ENCODE peak calls at places on chromosomes 7 and 10, in six cellular contexts. G, H, P, J, C and B are unnamed samples.

GRCh38 chr7:4836206-4836661 is 25.6 kb downstream of the PAPOLB start:
- ATAC-seq in G (no peak), H (no peak), P (no peak), J (no peak), C (no peak), B (no peak)

GRCh38 chr7:143368387-143368786 is 5.9 kb upstream of the FAM131B start:
- ATAC-seq in G (no peak), H (no peak), P (no peak), J (no peak), C (no peak), B (no peak)

GRCh38 chr10:61486738-61487396 is 33.7 kb upstream of the TMEM26 start:
- ATAC-seq in G (no peak), H (no peak), P (no peak), J (no peak), C (no peak), B (no peak)

GRCh38 chr10:60123172-60123571 is 216.8 kb upstream of the CCDC6 start:
- ATAC-seq in G (peak; percentile 69), H (peak; percentile 71), P (no peak), J (no peak), C (no peak), B (peak; percentile 57)

GRCh38 chr7:50205011-50205410 is 99.5 kb upstream of the IKZF1 start:
- ATAC-seq in G (no peak), H (no peak), P (no peak), J (peak; percentile 25), C (peak; percentile 21), B (no peak)

GRCh38 chr10:62237506-62237905 is 31.1 kb downstream of the RTKN2 start:
- ATAC-seq in G (no peak), H (no peak), P (no peak), J (no peak), C (no peak), B (no peak)

GRCh38 chr10:133189726-133190125 is 29.7 kb downstream of the KNDC1 start:
- ATAC-seq in G (no peak), H (no peak), P (peak; percentile 15), J (no peak), C (no peak), B (no peak)

GRCh38 chr7:135217645-135218509 is 6.6 kb upstream of the WDR91 start:
- ATAC-seq in G (no peak), H (peak; percentile 47), P (peak; percentile 87), J (peak; percentile 17), C (no peak), B (no peak)

GRCh38 chr7:103772171-103772570 is 217.3 kb downstream of the RELN start:
- ATAC-seq in G (no peak), H (no peak), P (no peak), J (no peak), C (no peak), B (no peak)

GRCh38 chr7:29275018-29275318 is 80.4 kb downstream of the CHN2 start:
- ATAC-seq in G (no peak), H (no peak), P (no peak), J (no peak), C (no peak), B (no peak)

GRCh38 chr7:25256424-25256823 is 28.1 kb upstream of the NPVF start:
- ATAC-seq in G (no peak), H (no peak), P (no peak), J (no peak), C (no peak), B (no peak)

GRCh38 chr7:80014507-80014906 is 120.1 kb upstream of the GNAI1 start:
- ATAC-seq in G (no peak), H (no peak), P (no peak), J (no peak), C (peak; percentile 66), B (no peak)

GRCh38 chr7:150818971-150819370 is 18.4 kb downstream of the TMEM176A start:
- ATAC-seq in G (no peak), H (no peak), P (no peak), J (no peak), C (no peak), B (no peak)

GRCh38 chr7:18940577-18941134 is 176.8 kb downstream of the TWIST1 start:
- ATAC-seq in G (no peak), H (no peak), P (no peak), J (no peak), C (no peak), B (no peak)

GRCh38 chr7:25134360-25135010 is 9.4 kb upstream of the CYCS start:
- ATAC-seq in G (no peak), H (no peak), P (no peak), J (no peak), C (no peak), B (no peak)

GRCh38 chr7:156378806-156379205 is 261.8 kb upstream of the RNF32 start:
- ATAC-seq in G (no peak), H (no peak), P (no peak), J (no peak), C (no peak), B (no peak)

GRCh38 chr7:142788303-142789286 is 17.8 kb downstream of the PRSS2 start:
- ATAC-seq in G (no peak), H (no peak), P (no peak), J (no peak), C (no peak), B (no peak)

GRCh38 chr10:119235381-119235780 is 28.0 kb downstream of the GRK5 start:
- ATAC-seq in G (no peak), H (no peak), P (no peak), J (no peak), C (no peak), B (no peak)

GRCh38 chr7:129495987-129496386 is 6.3 kb upstream of the SMKR1 start:
- ATAC-seq in G (no peak), H (no peak), P (no peak), J (no peak), C (no peak), B (no peak)

GRCh38 chr10:35367107-35367859 is 31.0 kb downstream of the CCNY start:
- ATAC-seq in G (no peak), H (no peak), P (no peak), J (peak; percentile 5), C (no peak), B (no peak)

GRCh38 chr10:126468467-126468866 is 80.2 kb upstream of the ADAM12 start:
- ATAC-seq in G (no peak), H (no peak), P (no peak), J (no peak), C (no peak), B (no peak)

GRCh38 chr10:46240684-46241565 is 45.9 kb upstream of the ANTXRL start:
- ATAC-seq in G (peak; percentile 50), H (no peak), P (no peak), J (no peak), C (peak; percentile 68), B (no peak)

GRCh38 chr10:107004362-107004761 is 160.1 kb downstream of the SORCS1 start:
- ATAC-seq in G (no peak), H (no peak), P (no peak), J (no peak), C (peak; percentile 42), B (no peak)

GRCh38 chr10:103765981-103766380 is 89.4 kb downstream of the SH3PXD2A start:
- ATAC-seq in G (no peak), H (no peak), P (no peak), J (no peak), C (peak; percentile 26), B (no peak)

GRCh38 chr7:142434666-142435174 is 176.9 kb upstream of the PRSS58 start:
- ATAC-seq in G (no peak), H (no peak), P (no peak), J (no peak), C (peak; percentile 41), B (no peak)

GRCh38 chr10:132420469-132421376 is 23.7 kb downstream of the PWWP2B start:
- ATAC-seq in G (peak; percentile 51), H (peak; percentile 62), P (peak; percentile 81), J (peak; percentile 84), C (peak; percentile 42), B (peak; percentile 23)

GRCh38 chr10:45997994-45998763 is 25.9 kb downstream of the TIMM23 start:
- ATAC-seq in G (no peak), H (no peak), P (peak; percentile 87), J (no peak), C (no peak), B (no peak)

GRCh38 chr7:131190146-131190545 is 137.5 kb upstream of the MKLN1 start:
- ATAC-seq in G (no peak), H (peak; percentile 51), P (no peak), J (no peak), C (no peak), B (peak; percentile 7)

GRCh38 chr7:8133955-8134733 is 127.8 kb downstream of the ICA1 start:
- ATAC-seq in G (no peak), H (no peak), P (no peak), J (no peak), C (peak; percentile 73), B (no peak)

GRCh38 chr10:11186330-11186729 is 168.7 kb downstream of the CELF2 start:
- ATAC-seq in G (no peak), H (no peak), P (no peak), J (no peak), C (peak; percentile 29), B (no peak)

GRCh38 chr10:95243318-95243617 is 47.5 kb downstream of the PDLIM1 start:
- ATAC-seq in G (no peak), H (no peak), P (no peak), J (no peak), C (no peak), B (no peak)
- TF ChIP-seq CTCF in G (no peak), H (no peak), P (no peak), J (no peak), C (no peak), B (no peak)

GRCh38 chr7:123770378-123770777 is 21.6 kb upstream of the WASL start:
- ATAC-seq in G (peak; percentile 57), H (peak; percentile 96), P (peak; percentile 73), J (peak; percentile 65), C (peak; percentile 99), B (peak; percentile 78)
- H3K27ac ChIP-seq in G (no peak overlapping the region), H (peak overlapping the region; percentile 53), P (no peak overlapping the region), J (no peak overlapping the region), C (no peak overlapping the region), B (no peak overlapping the region)

GRCh38 chr7:22445140-22445722 is 54.8 kb downstream of the STEAP1B start:
- ATAC-seq in G (peak; percentile 86), H (no peak), P (no peak), J (no peak), C (peak; percentile 35), B (peak; percentile 80)
- TF ChIP-seq EP300 in G (peak; percentile 77), H (no peak), P (no peak), J (no peak), C (no peak), B (no peak)

DNA sequence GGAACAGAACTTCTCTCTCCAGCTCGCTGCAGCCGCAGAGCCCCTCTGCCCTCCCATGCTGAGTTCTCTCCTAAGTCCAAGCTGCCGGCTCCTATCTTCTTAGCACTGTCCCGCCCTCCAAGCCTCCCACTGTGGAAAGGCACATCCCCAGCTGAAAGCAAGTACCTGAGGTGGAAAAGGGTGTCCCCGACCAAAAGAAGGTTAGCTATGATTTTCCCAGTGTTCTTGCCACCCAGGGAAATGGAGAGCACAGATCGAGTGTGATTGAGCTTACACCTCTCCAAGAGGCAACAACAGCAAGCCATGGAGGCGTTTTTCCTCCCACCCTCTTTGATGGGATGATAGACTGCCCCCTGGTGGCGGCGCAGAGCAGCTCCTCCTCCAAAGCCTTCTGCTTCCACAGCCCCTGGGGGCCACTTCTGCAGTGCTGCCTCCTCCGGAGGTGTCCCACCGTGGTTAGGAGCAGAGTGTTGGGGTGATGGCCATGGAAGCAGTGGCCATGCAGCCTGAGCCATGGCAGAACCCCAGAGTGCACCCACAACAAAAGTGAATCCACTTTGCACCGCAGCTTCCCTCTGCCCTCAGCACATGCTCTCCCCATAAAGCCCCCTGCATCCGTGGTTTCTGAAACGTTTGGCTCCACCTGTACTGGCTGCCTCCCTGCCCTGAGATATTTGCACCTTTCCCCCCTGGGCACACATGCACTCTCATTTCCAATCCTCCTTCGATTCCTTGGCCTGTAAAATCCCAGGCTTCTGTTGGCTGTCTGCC is 143.1 kb upstream of the STK17A start:
- ATAC-seq in G (peak; percentile 47), H (peak; percentile 89), P (peak; percentile 95), J (peak; percentile 98), C (peak; percentile 97), B (no peak)
- TF ChIP-seq CTCF in G (peak; percentile 55), H (peak; percentile 80), P (peak; percentile 87), J (peak; percentile 90), C (peak; percentile 89), B (peak; percentile 65)